ENCODE peak calls at places on chromosomes 6 and 20, in six cellular contexts. V is brain microvascular endothelial cell, F is H9, W is endodermal cell, J is body of pancreas, U is HFF-Myc. M is an unnamed sample.
A peak's percentile ranks its signal among the peaks of the same experiment; 100 is the strongest.

GRCh38 chr6:96613291-96613999 is 50.5 kb downstream of the FHL5 start:
- DNase-seq in F (no peak), J (no peak), V (no peak), U (no peak), W (no peak), M (no peak)

GRCh38 chr6:138007014-138007472 is 100.2 kb downstream of the PERP start:
- DNase-seq in W (peak; percentile 89), F (peak; percentile 65), U (no peak), J (peak; percentile 41), V (peak; percentile 17), M (peak; percentile 43)

GRCh38 chr6:134119481-134119880 is 67.1 kb upstream of the SLC2A12 start:
- DNase-seq in F (no peak), U (no peak), J (no peak), W (no peak), V (no peak), M (no peak)

GRCh38 chr6:45829873-45830272 is 185.8 kb downstream of the CLIC5 start:
- DNase-seq in V (no peak), W (no peak), U (no peak), F (no peak), J (no peak), M (no peak)

GRCh38 chr20:49567421-49568256 is at the start of gene PTGIS:
- DNase-seq in U (no peak), W (peak; percentile 92), J (no peak), V (no peak), F (peak; percentile 81), M (peak; percentile 78)

GRCh38 chr6:167796668-167797031 is 30.1 kb upstream of the AFDN start:
- DNase-seq in J (no peak), U (no peak), F (no peak), W (no peak), V (no peak), M (no peak)

GRCh38 chr6:148336901-148337300 is 5.7 kb upstream of the SASH1 start:
- DNase-seq in V (no peak), J (no peak), F (no peak), W (no peak), U (no peak), M (no peak)

GRCh38 chr20:4150095-4150492 is 134.7 kb upstream of the RNF24 start:
- DNase-seq in U (no peak), F (no peak), J (no peak), V (peak; percentile 28), W (peak; percentile 69), M (no peak)

GRCh38 chr20:46252352-46253091 is 55.8 kb downstream of the CDH22 start:
- DNase-seq in V (no peak), U (no peak), F (no peak), J (peak; percentile 45), W (no peak), M (no peak)

GRCh38 chr6:117222861-117223260 is 42.5 kb upstream of the VGLL2 start:
- DNase-seq in U (no peak), J (no peak), W (no peak), F (no peak), V (no peak), M (no peak)

GRCh38 chr6:109612268-109612667 is 78.7 kb downstream of the AK9 start:
- DNase-seq in U (no peak), J (no peak), W (no peak), V (no peak), F (no peak), M (no peak)

GRCh38 chr6:44572346-44572745 is 184.8 kb downstream of the CDC5L start:
- DNase-seq in F (no peak), U (no peak), W (peak; percentile 6), J (no peak), V (no peak), M (no peak)

GRCh38 chr20:51121901-51122412 is 99.0 kb upstream of the KCNG1 start:
- DNase-seq in U (no peak), J (no peak), F (no peak), W (peak; percentile 73), V (peak; percentile 49), M (no peak)

GRCh38 chr20:14178528-14178927 is 158.9 kb downstream of the FLRT3 start:
- DNase-seq in F (no peak), U (no peak), W (no peak), V (no peak), J (no peak), M (no peak)

DNA sequence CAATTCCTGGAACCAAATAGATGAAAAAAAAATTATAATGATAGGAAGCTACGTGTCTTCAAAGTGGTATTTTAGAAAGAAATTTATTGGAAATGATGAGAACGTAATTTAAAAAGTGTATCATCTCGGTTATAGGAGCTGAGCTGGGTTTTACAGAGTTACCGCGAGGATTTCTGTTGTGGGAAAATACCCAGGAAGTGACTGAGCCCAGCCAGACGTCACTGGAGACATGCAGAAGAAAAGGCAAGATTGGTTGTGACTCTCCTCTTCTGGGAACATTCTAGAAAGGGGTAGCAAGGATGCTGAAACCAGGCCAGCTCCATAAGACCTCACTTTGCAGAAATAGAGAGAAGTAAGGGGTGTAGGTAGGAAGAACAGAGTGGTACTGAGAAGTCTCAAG is 95.9 kb upstream of the ADGRF1 start:
- DNase-seq in U (no peak), F (no peak), V (peak; percentile 55), W (no peak), J (no peak), M (no peak)
- TF ChIP-seq CTCF in U (no peak), F (no peak), V (no peak), W (no peak), J (no peak), M (no peak)

GRCh38 chr20:23138226-23138625 is 52.1 kb upstream of the CD93 start:
- DNase-seq in W (no peak), J (no peak), F (no peak), V (no peak), U (no peak), M (no peak)

GRCh38 chr20:23135449-23136447 is 49.6 kb upstream of the CD93 start:
- DNase-seq in J (no peak), W (no peak), U (no peak), F (no peak), V (no peak), M (no peak)

GRCh38 chr20:23138682-23139081 is 52.6 kb upstream of the CD93 start:
- DNase-seq in F (no peak), W (no peak), U (no peak), V (no peak), J (no peak), M (no peak)

GRCh38 chr20:23139524-23139923 is 53.4 kb upstream of the CD93 start:
- DNase-seq in V (no peak), W (no peak), F (no peak), J (no peak), U (no peak), M (no peak)

DNA sequence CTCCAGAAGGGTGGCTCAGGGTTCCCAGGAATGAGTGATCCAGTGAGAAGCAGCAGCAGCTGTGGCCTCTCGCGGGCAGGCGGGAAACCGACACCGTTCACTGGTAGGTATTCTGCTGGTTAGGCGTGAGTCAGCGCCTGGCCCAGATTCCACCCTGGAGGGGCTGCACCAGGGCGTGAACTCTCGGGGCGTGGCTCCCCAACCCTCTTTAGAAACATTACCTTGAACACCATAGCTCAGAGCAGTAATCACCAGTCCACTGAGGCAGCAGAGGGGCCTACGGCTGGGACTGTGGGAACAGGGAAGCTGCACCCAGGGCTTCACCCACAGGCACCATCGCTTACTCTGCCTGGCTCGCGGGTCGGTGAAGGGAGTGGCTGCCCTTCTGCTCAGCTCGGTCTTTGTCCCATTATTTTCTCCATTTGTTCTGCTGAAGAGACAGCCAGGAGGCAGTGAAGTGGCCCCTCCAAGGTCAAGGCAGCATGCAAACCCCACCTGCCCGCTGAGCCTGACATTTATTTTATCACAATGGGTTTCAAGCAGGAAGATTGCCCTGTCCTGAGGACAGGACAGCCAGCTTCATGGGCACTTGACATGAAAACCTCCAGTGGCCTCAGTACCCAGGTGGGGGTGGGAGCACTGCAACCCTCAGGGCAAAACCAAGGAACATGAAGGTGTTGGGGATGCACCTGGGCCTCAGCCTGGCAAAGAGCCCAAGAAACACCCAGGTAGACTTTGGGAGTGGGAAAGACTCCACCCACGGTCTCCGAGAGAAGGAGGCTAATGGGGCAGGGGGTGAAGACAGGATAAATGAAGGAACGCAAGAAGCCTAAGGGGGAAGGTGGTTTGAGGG is 51.0 kb upstream of the CD93 start:
- DNase-seq in J (no peak), F (no peak), V (no peak), U (no peak), W (no peak), M (no peak)
- TF ChIP-seq CTCF in J (no peak), F (no peak), V (no peak), U (no peak), W (no peak), M (no peak)

GRCh38 chr20:25296094-25297093 is 48.5 kb downstream of the PYGB start:
- DNase-seq in U (no peak), J (peak; percentile 47), F (no peak), V (no peak), W (peak; percentile 62), M (no peak)
- TF ChIP-seq CTCF in U (peak; percentile 53), J (peak; percentile 32), F (peak; percentile 52), V (peak; percentile 61), W (peak; percentile 66), M (peak; percentile 8)

DNA sequence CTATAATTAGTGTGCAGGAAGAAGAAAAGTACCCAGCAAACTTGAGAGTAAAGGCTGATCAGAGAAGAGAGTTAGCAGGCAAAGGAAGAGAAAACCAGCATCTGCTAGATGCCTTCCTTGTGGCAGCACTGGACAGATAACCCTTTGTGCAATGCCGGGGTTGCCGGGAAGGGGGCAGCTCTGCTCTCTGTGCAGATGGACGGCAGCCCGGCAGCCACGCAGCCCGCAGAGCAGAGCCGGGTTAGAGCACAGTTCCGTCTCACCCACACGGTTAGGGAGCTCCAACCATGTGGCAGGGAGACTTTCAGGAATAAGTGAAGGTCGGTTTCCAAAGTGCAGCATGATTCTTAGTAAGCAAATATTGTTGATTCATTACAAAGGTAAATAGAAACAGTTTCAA is 80.0 kb upstream of the RPS6KA2 start:
- DNase-seq in J (peak; percentile 79), U (no peak), W (peak; percentile 90), V (peak; percentile 43), F (peak; percentile 82), M (peak; percentile 64)
- TF ChIP-seq CTCF in J (peak; percentile 51), U (peak; percentile 39), W (peak; percentile 81), V (peak; percentile 81), F (peak; percentile 79), M (peak; percentile 49)

GRCh38 chr20:57193094-57193493 is 73.3 kb downstream of the BMP7 start:
- DNase-seq in J (no peak), V (no peak), U (no peak), W (no peak), F (no peak), M (no peak)

GRCh38 chr20:57189713-57190112 is 76.7 kb downstream of the BMP7 start:
- DNase-seq in V (no peak), J (no peak), F (no peak), U (no peak), W (no peak), M (no peak)

GRCh38 chr20:57194154-57194553 is 72.3 kb downstream of the BMP7 start:
- DNase-seq in U (no peak), W (no peak), F (no peak), J (no peak), V (no peak), M (no peak)

GRCh38 chr20:57190536-57191265 is 75.7 kb downstream of the BMP7 start:
- DNase-seq in J (no peak), F (no peak), W (no peak), U (no peak), V (no peak), M (no peak)

GRCh38 chr20:57192311-57192710 is 74.1 kb downstream of the BMP7 start:
- DNase-seq in U (no peak), V (no peak), F (no peak), J (no peak), W (no peak), M (no peak)
- TF ChIP-seq CTCF in U (no peak), V (no peak), F (no peak), J (no peak), W (no peak), M (no peak)

GRCh38 chr6:87391334-87391733 is 16.4 kb upstream of the CFAP206 start:
- DNase-seq in J (peak; percentile 23), U (no peak), W (peak; percentile 85), F (peak; percentile 68), V (peak; percentile 19), M (peak; percentile 16)
- TF ChIP-seq CTCF in J (peak; percentile 20), U (peak; percentile 43), W (peak; percentile 80), F (peak; percentile 76), V (peak; percentile 64), M (peak; percentile 34)

M was measured in nephron progenitor cell.